ENCODE peak calls at places on chromosomes 3 and 15, in seven cellular contexts. W, X, H, O, Q, D and M are unnamed samples.

GRCh38 chr3:153752405-153753027 is 368.7 kb upstream of the ARHGEF26 start:
- DNase-seq in X (no peak), H (no peak), D (peak), O (no peak), Q (no peak), W (no peak), M (no peak)

GRCh38 chr15:71043373-71043772 is 71.9 kb upstream of the THSD4 start:
- DNase-seq in X (no peak), W (no peak), D (no peak), Q (no peak), O (no peak), H (no peak), M (no peak)

GRCh38 chr3:32276279-32276841 is 37.9 kb downstream of the CMTM8 start:
- DNase-seq in Q (no peak), O (no peak), H (no peak), D (peak), X (no peak), W (peak), M (no peak)

GRCh38 chr3:126753191-126754160 is 49.4 kb downstream of the CHCHD6 start:
- DNase-seq in D (peak), H (no peak), X (no peak), Q (no peak), O (no peak), W (no peak), M (no peak)

GRCh38 chr3:39193391-39193790 is 996 bp upstream of the XIRP1 start:
- DNase-seq in H (no peak), O (no peak), W (no peak), X (no peak), D (no peak), Q (no peak), M (no peak)

GRCh38 chr3:123258811-123259420 is 57.2 kb downstream of the SEC22A start:
- DNase-seq in Q (no peak), X (no peak), W (peak), D (no peak), H (no peak), O (no peak), M (no peak)

GRCh38 chr15:99702895-99703602 is 30.2 kb downstream of the LYSMD4 start:
- DNase-seq in X (no peak), D (no peak), Q (no peak), H (no peak), W (no peak), O (no peak), M (no peak)

GRCh38 chr3:29137601-29138000 is 143.3 kb upstream of the RBMS3 start:
- DNase-seq in O (no peak), X (no peak), W (no peak), Q (no peak), D (no peak), H (no peak), M (no peak)

GRCh38 chr3:194189243-194189791 is 53.4 kb downstream of the HES1 start:
- DNase-seq in X (no peak), D (no peak), Q (no peak), H (no peak), W (peak), O (no peak), M (no peak)

GRCh38 chr15:56019060-56019793 is 25.8 kb upstream of the NEDD4 start:
- DNase-seq in W (no peak), O (no peak), D (no peak), H (no peak), X (no peak), Q (no peak), M (no peak)

GRCh38 chr3:60301142-60301541 is 950.1 kb downstream of the FHIT start:
- DNase-seq in W (no peak), O (no peak), X (no peak), H (no peak), D (no peak), Q (no peak), M (no peak)

DNA sequence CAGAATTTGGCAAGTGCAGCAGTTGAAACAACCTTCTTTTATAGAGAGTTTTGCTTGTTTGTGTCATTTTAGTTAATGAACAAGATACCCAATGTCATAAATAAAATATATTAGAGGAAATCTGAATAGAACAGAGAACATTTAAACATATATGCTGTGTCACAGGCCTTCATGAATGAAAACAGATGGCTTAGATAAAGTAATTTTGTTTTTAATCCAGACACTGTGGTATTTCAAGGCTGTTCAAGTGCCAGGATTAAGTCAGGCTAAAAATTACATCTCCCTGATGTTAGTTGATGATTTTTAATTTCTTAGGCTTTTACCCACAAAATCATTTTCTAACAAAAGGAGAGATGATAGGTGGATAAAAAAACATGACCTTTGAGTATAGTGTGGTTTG is 4.9 kb upstream of the ACKR4 start:
- DNase-seq in O (no peak), W (no peak), D (no peak), H (no peak), Q (no peak), X (no peak), M (no peak)
- TF ChIP-seq POLR2AphosphoS5 in O (no peak), W (no peak), D (no peak), H (no peak), Q (no peak), X (no peak), M (no peak)

GRCh38 chr15:90402806-90403205 is 14.8 kb downstream of the IQGAP1 start:
- DNase-seq in H (no peak), W (no peak), X (no peak), O (no peak), D (no peak), Q (no peak), M (no peak)

GRCh38 chr15:90402230-90402629 is 14.2 kb downstream of the IQGAP1 start:
- DNase-seq in H (peak), X (no peak), Q (no peak), O (no peak), W (peak), D (no peak), M (no peak)

GRCh38 chr15:90400005-90400758 is 12.1 kb downstream of the IQGAP1 start:
- DNase-seq in H (no peak), O (no peak), X (no peak), W (no peak), D (no peak), Q (no peak), M (no peak)

GRCh38 chr15:90401499-90401898 is 13.5 kb downstream of the IQGAP1 start:
- DNase-seq in W (peak), Q (no peak), D (no peak), O (no peak), H (no peak), X (no peak), M (no peak)

DNA sequence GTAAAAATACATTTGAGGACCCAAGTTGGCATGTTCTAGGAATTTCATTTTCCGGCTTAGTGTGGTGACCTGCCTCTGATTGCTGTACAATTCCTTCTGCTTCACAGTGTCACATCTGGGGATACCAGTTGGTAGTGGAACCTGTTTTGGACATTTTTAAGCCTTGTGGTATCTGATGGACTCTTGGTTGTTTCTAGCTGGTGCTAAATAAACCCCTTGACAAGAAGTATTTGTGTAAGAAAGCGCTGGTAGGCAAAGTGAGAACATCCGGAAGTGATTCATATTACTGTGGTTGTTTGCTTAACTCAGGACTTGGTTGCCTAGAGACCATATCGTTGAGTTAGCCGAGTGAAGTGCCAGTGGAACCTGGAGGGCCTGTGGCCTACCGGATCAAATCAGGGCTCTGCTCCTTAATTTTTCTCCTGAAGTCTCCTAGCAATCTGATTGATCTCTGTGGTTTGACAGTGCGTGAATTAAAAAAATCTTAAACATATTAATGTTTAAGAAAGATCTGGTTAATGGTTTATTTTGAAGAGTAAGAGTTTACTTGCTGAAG is 12.8 kb downstream of the IQGAP1 start:
- DNase-seq in W (peak), D (peak), H (peak), Q (peak), X (peak), O (no peak), M (peak)
- H3K4me3 ChIP-seq in W (peak), D (no peak), H (no peak), Q (peak), X (no peak), O (no peak), M (no peak)

GRCh38 chr3:50270841-50271240 is 1.9 kb downstream of the SEMA3B start:
- DNase-seq in X (no peak), W (no peak), O (no peak), H (no peak), Q (no peak), D (no peak), M (no peak)

GRCh38 chr3:50272911-50273688 is 4.2 kb downstream of the SEMA3B start:
- DNase-seq in O (peak), X (peak), Q (peak), H (peak), W (peak), D (peak), M (peak)

GRCh38 chr3:50270422-50270831 is 1.5 kb downstream of the SEMA3B start:
- DNase-seq in Q (no peak), D (no peak), X (no peak), O (no peak), H (no peak), W (no peak), M (no peak)

GRCh38 chr3:50269977-50270413 is 1.0 kb downstream of the SEMA3B start:
- DNase-seq in X (no peak), D (no peak), W (no peak), H (no peak), O (no peak), Q (no peak), M (no peak)

GRCh38 chr3:50271314-50272072 is 2.5 kb downstream of the SEMA3B start:
- DNase-seq in X (no peak), D (no peak), H (no peak), O (no peak), Q (no peak), W (no peak), M (peak)
- TF ChIP-seq POLR2A in X (no peak), D (no peak), H (no peak), O (no peak), Q (no peak), W (no peak), M (peak)

DNA sequence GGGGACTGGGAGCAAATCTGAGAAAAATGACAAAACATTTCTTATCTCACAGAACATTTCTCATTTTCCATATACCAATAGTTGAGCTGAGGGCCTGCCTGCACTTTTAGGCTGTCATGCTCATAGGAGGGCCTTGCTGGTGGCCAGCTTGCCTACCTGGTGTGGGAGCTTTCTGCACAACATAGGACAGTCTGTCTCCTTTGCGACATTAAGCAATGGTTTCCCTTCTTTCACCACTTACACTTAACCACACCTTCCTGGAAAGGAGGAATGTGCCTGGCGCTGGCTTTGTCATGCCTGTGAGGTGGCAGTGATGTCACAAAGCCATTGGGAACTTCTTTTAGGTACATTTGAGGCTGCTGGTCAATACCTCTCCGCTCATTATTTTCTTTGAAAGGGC is 5.7 kb downstream of the SNAPC5 start:
- DNase-seq in X (no peak), H (no peak), W (no peak), O (no peak), Q (no peak), D (no peak), M (no peak)
- TF ChIP-seq POLR2AphosphoS5 in X (peak), H (no peak), W (no peak), O (no peak), Q (no peak), D (no peak), M (no peak)

GRCh38 chr3:143749926-143750325 is 98.3 kb downstream of the SLC9A9 start:
- DNase-seq in X (no peak), Q (no peak), D (no peak), O (no peak), W (no peak), H (no peak), M (no peak)
- H3K4me3 ChIP-seq in X (no peak), Q (no peak), D (no peak), O (no peak), W (no peak), H (no peak), M (no peak)